ENCODE peak calls at places on chromosome 15, in ten cellular contexts. One of them, this sample, is unnamed. For H3K4me1, the result is how much of the 10 kb centered on the place peaks cover.

GRCh38 chr15:27499191-27499590 is 528.2 kb downstream of the GABRG3 start:
- DNase-seq in breast epithelium: no peak
- DNase-seq in GM23338: no peak
- DNase-seq in spleen: no peak
- DNase-seq in sigmoid colon: no peak
- DNase-seq in HepG2: no peak
- DNase-seq in stomach: no peak
- DNase-seq in K562: no peak
- DNase-seq in transverse colon: no peak
- DNase-seq in esophagus muscularis mucosa: no peak
- DNase-seq in this sample: no peak

GRCh38 chr15:97960364-97961066 is at the start of gene ARRDC4:
- DNase-seq in esophagus muscularis mucosa: peak
- DNase-seq in sigmoid colon: peak
- DNase-seq in HepG2: peak
- DNase-seq in GM23338: peak
- DNase-seq in transverse colon: peak
- DNase-seq in spleen: peak
- DNase-seq in K562: peak
- DNase-seq in stomach: peak
- DNase-seq in breast epithelium: peak
- DNase-seq in this sample: peak

GRCh38 chr15:80789296-80789695 is 10.1 kb downstream of the CEMIP start:
- DNase-seq in breast epithelium: no peak
- DNase-seq in sigmoid colon: no peak
- DNase-seq in stomach: no peak
- DNase-seq in K562: no peak
- DNase-seq in spleen: no peak
- DNase-seq in transverse colon: no peak
- DNase-seq in esophagus muscularis mucosa: no peak
- DNase-seq in GM23338: no peak
- DNase-seq in HepG2: no peak
- DNase-seq in this sample: no peak

GRCh38 chr15:90690585-90690984 is 26.6 kb upstream of the BLM start:
- DNase-seq in GM23338: no peak
- DNase-seq in HepG2: no peak
- DNase-seq in stomach: no peak
- DNase-seq in transverse colon: no peak
- DNase-seq in esophagus muscularis mucosa: no peak
- DNase-seq in breast epithelium: no peak
- DNase-seq in spleen: no peak
- DNase-seq in sigmoid colon: no peak
- DNase-seq in K562: no peak
- DNase-seq in this sample: no peak

GRCh38 chr15:84826369-84826823 is 9.2 kb downstream of the ALPK3 start:
- DNase-seq in sigmoid colon: no peak
- DNase-seq in transverse colon: peak
- DNase-seq in GM23338: peak
- DNase-seq in K562: peak
- DNase-seq in breast epithelium: no peak
- DNase-seq in spleen: no peak
- DNase-seq in HepG2: peak
- DNase-seq in esophagus muscularis mucosa: no peak
- DNase-seq in stomach: peak
- DNase-seq in this sample: no peak

GRCh38 chr15:62054979-62055378 is 5.3 kb downstream of the VPS13C start:
- DNase-seq in K562: no peak
- DNase-seq in sigmoid colon: no peak
- DNase-seq in transverse colon: no peak
- DNase-seq in GM23338: no peak
- DNase-seq in breast epithelium: no peak
- DNase-seq in stomach: no peak
- DNase-seq in spleen: no peak
- DNase-seq in HepG2: peak
- DNase-seq in esophagus muscularis mucosa: no peak
- DNase-seq in this sample: no peak

GRCh38 chr15:89978914-89979313 is 22.2 kb upstream of the ZNF710 start:
- DNase-seq in GM23338: no peak
- DNase-seq in esophagus muscularis mucosa: no peak
- DNase-seq in HepG2: no peak
- DNase-seq in sigmoid colon: peak
- DNase-seq in transverse colon: no peak
- DNase-seq in breast epithelium: no peak
- DNase-seq in K562: no peak
- DNase-seq in spleen: no peak
- DNase-seq in stomach: no peak
- DNase-seq in this sample: no peak

GRCh38 chr15:63308947-63309346 is 31.5 kb downstream of the APH1B start:
- DNase-seq in spleen: no peak
- DNase-seq in sigmoid colon: no peak
- DNase-seq in K562: no peak
- DNase-seq in stomach: no peak
- DNase-seq in GM23338: no peak
- DNase-seq in breast epithelium: no peak
- DNase-seq in transverse colon: no peak
- DNase-seq in HepG2: no peak
- DNase-seq in esophagus muscularis mucosa: no peak
- DNase-seq in this sample: no peak

GRCh38 chr15:76342382-76343201 is 6.0 kb downstream of the ISL2 start:
- DNase-seq in breast epithelium: no peak
- DNase-seq in esophagus muscularis mucosa: no peak
- DNase-seq in stomach: no peak
- DNase-seq in GM23338: peak
- DNase-seq in sigmoid colon: peak
- DNase-seq in HepG2: no peak
- DNase-seq in transverse colon: peak
- DNase-seq in spleen: peak
- DNase-seq in K562: no peak
- DNase-seq in this sample: no peak

GRCh38 chr15:80286055-80286454 is 34.0 kb upstream of the CTXND1 start:
- DNase-seq in K562: no peak
- DNase-seq in HepG2: no peak
- DNase-seq in esophagus muscularis mucosa: peak
- DNase-seq in breast epithelium: no peak
- DNase-seq in stomach: no peak
- DNase-seq in GM23338: no peak
- DNase-seq in transverse colon: no peak
- DNase-seq in sigmoid colon: no peak
- DNase-seq in spleen: no peak
- DNase-seq in this sample: no peak

GRCh38 chr15:38859574-38859973 is 295.0 kb upstream of the RASGRP1 start:
- DNase-seq in sigmoid colon: no peak
- DNase-seq in HepG2: no peak
- DNase-seq in stomach: no peak
- DNase-seq in GM23338: no peak
- DNase-seq in esophagus muscularis mucosa: no peak
- DNase-seq in transverse colon: no peak
- DNase-seq in breast epithelium: no peak
- DNase-seq in K562: no peak
- DNase-seq in spleen: no peak
- DNase-seq in this sample: no peak

GRCh38 chr15:50148362-50148963 is 29.4 kb upstream of the ATP8B4 start:
- DNase-seq in transverse colon: peak
- DNase-seq in esophagus muscularis mucosa: no peak
- DNase-seq in GM23338: peak
- DNase-seq in breast epithelium: no peak
- DNase-seq in spleen: no peak
- DNase-seq in K562: peak
- DNase-seq in HepG2: peak
- DNase-seq in stomach: no peak
- DNase-seq in sigmoid colon: no peak
- DNase-seq in this sample: peak

GRCh38 chr15:69324031-69324430 is 25.3 kb downstream of the PAQR5 start:
- DNase-seq in GM23338: no peak
- DNase-seq in stomach: no peak
- DNase-seq in HepG2: no peak
- DNase-seq in esophagus muscularis mucosa: no peak
- DNase-seq in transverse colon: no peak
- DNase-seq in breast epithelium: no peak
- DNase-seq in spleen: no peak
- DNase-seq in K562: no peak
- DNase-seq in sigmoid colon: no peak
- DNase-seq in this sample: no peak

GRCh38 chr15:77067691-77068367 is 3.1 kb downstream of the TSPAN3 start:
- DNase-seq in spleen: no peak
- DNase-seq in GM23338: no peak
- DNase-seq in esophagus muscularis mucosa: no peak
- DNase-seq in HepG2: no peak
- DNase-seq in transverse colon: peak
- DNase-seq in K562: no peak
- DNase-seq in sigmoid colon: no peak
- DNase-seq in stomach: no peak
- DNase-seq in breast epithelium: no peak
- DNase-seq in this sample: no peak

GRCh38 chr15:96889734-96890480 is 559.4 kb downstream of the NR2F2 start:
- DNase-seq in esophagus muscularis mucosa: no peak
- DNase-seq in HepG2: no peak
- DNase-seq in GM23338: no peak
- DNase-seq in sigmoid colon: no peak
- DNase-seq in stomach: no peak
- DNase-seq in K562: no peak
- DNase-seq in transverse colon: no peak
- DNase-seq in spleen: no peak
- DNase-seq in breast epithelium: no peak
- DNase-seq in this sample: no peak

GRCh38 chr15:32642667-32643425 is 1.3 kb downstream of the SCG5 start:
- DNase-seq in transverse colon: no peak
- DNase-seq in esophagus muscularis mucosa: no peak
- DNase-seq in GM23338: peak
- DNase-seq in breast epithelium: no peak
- DNase-seq in stomach: no peak
- DNase-seq in sigmoid colon: no peak
- DNase-seq in spleen: no peak
- DNase-seq in K562: no peak
- DNase-seq in HepG2: no peak
- DNase-seq in this sample: no peak

GRCh38 chr15:62083168-62084154 is 16.7 kb downstream of the C2CD4A start:
- DNase-seq in sigmoid colon: no peak
- DNase-seq in spleen: no peak
- DNase-seq in HepG2: no peak
- DNase-seq in breast epithelium: no peak
- DNase-seq in K562: no peak
- DNase-seq in stomach: no peak
- DNase-seq in transverse colon: no peak
- DNase-seq in GM23338: no peak
- DNase-seq in esophagus muscularis mucosa: no peak
- DNase-seq in this sample: no peak

GRCh38 chr15:72037321-72037720 is 80.6 kb downstream of the MYO9A start:
- DNase-seq in breast epithelium: no peak
- DNase-seq in HepG2: peak
- DNase-seq in sigmoid colon: no peak
- DNase-seq in esophagus muscularis mucosa: no peak
- DNase-seq in transverse colon: no peak
- DNase-seq in GM23338: no peak
- DNase-seq in stomach: no peak
- DNase-seq in K562: no peak
- DNase-seq in spleen: no peak
- DNase-seq in this sample: peak

GRCh38 chr15:89101302-89102191 is 13.3 kb downstream of the ABHD2 start:
- DNase-seq in sigmoid colon: peak
- DNase-seq in stomach: peak
- DNase-seq in GM23338: no peak
- DNase-seq in esophagus muscularis mucosa: peak
- DNase-seq in breast epithelium: peak
- DNase-seq in transverse colon: peak
- DNase-seq in HepG2: peak
- DNase-seq in K562: no peak
- DNase-seq in spleen: no peak
- DNase-seq in this sample: peak

GRCh38 chr15:64387562-64388168 is at the start of gene TRIP4:
- DNase-seq in HepG2: peak
- DNase-seq in GM23338: peak
- DNase-seq in breast epithelium: peak
- DNase-seq in esophagus muscularis mucosa: peak
- DNase-seq in transverse colon: peak
- DNase-seq in spleen: peak
- DNase-seq in sigmoid colon: peak
- DNase-seq in stomach: peak
- DNase-seq in K562: peak
- DNase-seq in this sample: peak
- H3K27ac ChIP-seq in HepG2: peak
- H3K27ac ChIP-seq in GM23338: peak
- H3K27ac ChIP-seq in breast epithelium: peak
- H3K27ac ChIP-seq in esophagus muscularis mucosa: peak
- H3K27ac ChIP-seq in transverse colon: peak
- H3K27ac ChIP-seq in spleen: peak
- H3K27ac ChIP-seq in sigmoid colon: peak
- H3K27ac ChIP-seq in stomach: peak
- H3K27ac ChIP-seq in K562: peak
- H3K27ac ChIP-seq in this sample: peak

GRCh38 chr15:52031542-52031941 is 12.5 kb downstream of the MAPK6 start:
- DNase-seq in HepG2: no peak
- DNase-seq in spleen: no peak
- DNase-seq in GM23338: no peak
- DNase-seq in stomach: no peak
- DNase-seq in breast epithelium: no peak
- DNase-seq in sigmoid colon: no peak
- DNase-seq in K562: no peak
- DNase-seq in esophagus muscularis mucosa: no peak
- DNase-seq in transverse colon: peak
- DNase-seq in this sample: no peak
- TF ChIP-seq POLR2AphosphoS5 in HepG2: no peak
- TF ChIP-seq POLR2AphosphoS5 in spleen: no peak
- TF ChIP-seq POLR2AphosphoS5 in GM23338: no peak
- TF ChIP-seq POLR2AphosphoS5 in stomach: no peak
- TF ChIP-seq POLR2AphosphoS5 in breast epithelium: no peak
- TF ChIP-seq POLR2AphosphoS5 in sigmoid colon: no peak
- TF ChIP-seq POLR2AphosphoS5 in K562: peak
- TF ChIP-seq POLR2AphosphoS5 in esophagus muscularis mucosa: no peak
- TF ChIP-seq POLR2AphosphoS5 in transverse colon: no peak
- TF ChIP-seq POLR2AphosphoS5 in this sample: no peak

DNA sequence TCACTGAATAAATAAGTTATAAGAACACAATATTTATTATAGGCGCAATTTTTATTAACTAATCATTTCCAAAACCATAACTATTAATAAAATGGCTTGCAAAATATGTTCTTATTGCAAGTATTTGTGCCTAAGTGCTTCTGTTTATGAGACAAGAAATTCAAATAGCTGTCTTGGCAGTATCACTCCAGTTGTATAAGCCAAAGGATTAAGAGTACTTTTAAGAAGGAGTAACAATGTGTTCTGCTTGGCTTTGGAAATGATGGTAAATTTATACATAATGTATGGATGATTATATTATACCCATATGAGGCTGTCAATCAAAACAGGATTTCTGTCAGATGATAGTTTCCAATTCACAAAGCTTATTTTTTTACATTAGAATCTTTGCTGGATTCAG is 29.8 kb upstream of the ZNF280D start:
- DNase-seq in spleen: no peak
- DNase-seq in K562: no peak
- DNase-seq in stomach: no peak
- DNase-seq in HepG2: no peak
- DNase-seq in breast epithelium: no peak
- DNase-seq in sigmoid colon: no peak
- DNase-seq in transverse colon: no peak
- DNase-seq in esophagus muscularis mucosa: no peak
- DNase-seq in GM23338: no peak
- DNase-seq in this sample: no peak
- H3K4me1 ChIP-seq in spleen: under half
- H3K4me1 ChIP-seq in K562: under half
- H3K4me1 ChIP-seq in stomach: under half
- H3K4me1 ChIP-seq in HepG2: under half
- H3K4me1 ChIP-seq in breast epithelium: under half
- H3K4me1 ChIP-seq in sigmoid colon: under half
- H3K4me1 ChIP-seq in transverse colon: under half
- H3K4me1 ChIP-seq in esophagus muscularis mucosa: half or more
- H3K4me1 ChIP-seq in GM23338: under half
- H3K4me1 ChIP-seq in this sample: under half

GRCh38 chr15:66803749-66804148 is 101.7 kb downstream of the SMAD6 start:
- DNase-seq in HepG2: no peak
- DNase-seq in sigmoid colon: no peak
- DNase-seq in spleen: no peak
- DNase-seq in esophagus muscularis mucosa: no peak
- DNase-seq in stomach: no peak
- DNase-seq in breast epithelium: no peak
- DNase-seq in K562: no peak
- DNase-seq in transverse colon: no peak
- DNase-seq in GM23338: no peak
- DNase-seq in this sample: no peak
- H3K27ac ChIP-seq in HepG2: no peak
- H3K27ac ChIP-seq in sigmoid colon: peak
- H3K27ac ChIP-seq in spleen: peak
- H3K27ac ChIP-seq in esophagus muscularis mucosa: peak
- H3K27ac ChIP-seq in stomach: peak
- H3K27ac ChIP-seq in breast epithelium: peak
- H3K27ac ChIP-seq in K562: peak
- H3K27ac ChIP-seq in transverse colon: peak
- H3K27ac ChIP-seq in GM23338: no peak
- H3K27ac ChIP-seq in this sample: peak

This sample was measured in Panc1.